ENCODE peak calls at places on chromosomes 2 and 18, in six cellular contexts. G is GM06990, M is cardiac fibroblast, R is HCT116, N is adrenal gland, Y is foreskin fibroblast. V is an unnamed sample.

GRCh38 chr18:75343389-75343788 is 84.1 kb downstream of the SMIM21 start:
- DNase-seq in M (no peak), R (no peak), N (no peak), G (no peak), Y (no peak), V (no peak)

GRCh38 chr2:240300261-240300821 is 135.1 kb upstream of the GPC1 start:
- DNase-seq in N (no peak), G (no peak), M (no peak), Y (no peak), R (no peak), V (no peak)

GRCh38 chr2:201608021-201608420 is 35.3 kb downstream of the TMEM237 start:
- DNase-seq in N (no peak), M (no peak), R (no peak), Y (no peak), G (no peak), V (no peak)

GRCh38 chr2:178521304-178522150 is 41.3 kb downstream of the PLEKHA3 start:
- DNase-seq in G (no peak), M (no peak), Y (no peak), R (no peak), N (no peak), V (no peak)

GRCh38 chr2:27663160-27663462 is 303 bp downstream of the SUPT7L start:
- DNase-seq in Y (no peak), R (no peak), N (no peak), M (no peak), G (no peak), V (no peak)

GRCh38 chr2:176652300-176653182 is 383.3 kb downstream of the MTX2 start:
- DNase-seq in Y (peak; percentile 71), N (no peak), M (peak; percentile 68), R (peak; percentile 39), G (no peak), V (peak; percentile 44)

GRCh38 chr18:79963658-79964329 is 649 bp upstream of the HSBP1L1 start:
- DNase-seq in G (no peak), N (no peak), R (no peak), M (no peak), Y (no peak), V (no peak)

GRCh38 chr2:231672617-231673347 is 35.5 kb upstream of the PTMA start:
- DNase-seq in R (peak; percentile 79), M (peak; percentile 40), N (no peak), G (peak; percentile 88), Y (peak; percentile 69), V (peak; percentile 79)

GRCh38 chr18:79625195-79625923 is 54.2 kb upstream of the CTDP1 start:
- DNase-seq in R (no peak), G (peak; percentile 67), Y (no peak), N (no peak), M (peak; percentile 9), V (peak; percentile 84)

DNA sequence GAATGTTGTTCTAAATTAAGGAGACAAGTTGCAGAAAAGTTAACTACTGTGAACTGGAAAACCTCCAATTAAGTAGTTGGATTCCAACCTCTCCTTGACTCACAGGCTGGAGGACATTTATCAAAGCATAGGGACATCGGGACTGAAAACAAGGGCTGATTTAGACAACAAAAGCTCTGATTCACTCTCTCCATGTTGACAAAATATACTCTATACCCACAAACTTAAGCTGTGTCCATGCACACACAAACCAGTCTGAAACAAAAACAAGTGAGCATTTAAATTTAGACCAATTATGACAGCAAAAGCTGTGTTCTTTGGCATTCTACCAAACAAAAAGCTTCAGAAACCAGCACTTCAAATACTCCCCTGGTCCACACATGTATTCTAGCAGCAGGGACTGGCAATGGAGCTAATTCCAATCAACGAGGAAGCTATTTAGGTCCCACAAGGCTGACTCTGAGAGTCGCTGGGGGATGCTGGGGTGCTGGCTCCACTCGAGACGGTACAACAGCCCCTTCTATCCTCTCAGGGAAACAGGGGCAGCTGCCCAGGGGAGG is 71.4 kb downstream of the NXPH2 start:
- DNase-seq in G (no peak), N (peak; percentile 18), M (peak; percentile 50), R (no peak), Y (peak; percentile 67), V (no peak)
- TF ChIP-seq CTCF in G (no peak), N (no peak), M (no peak), R (no peak), Y (no peak), V (no peak)

DNA sequence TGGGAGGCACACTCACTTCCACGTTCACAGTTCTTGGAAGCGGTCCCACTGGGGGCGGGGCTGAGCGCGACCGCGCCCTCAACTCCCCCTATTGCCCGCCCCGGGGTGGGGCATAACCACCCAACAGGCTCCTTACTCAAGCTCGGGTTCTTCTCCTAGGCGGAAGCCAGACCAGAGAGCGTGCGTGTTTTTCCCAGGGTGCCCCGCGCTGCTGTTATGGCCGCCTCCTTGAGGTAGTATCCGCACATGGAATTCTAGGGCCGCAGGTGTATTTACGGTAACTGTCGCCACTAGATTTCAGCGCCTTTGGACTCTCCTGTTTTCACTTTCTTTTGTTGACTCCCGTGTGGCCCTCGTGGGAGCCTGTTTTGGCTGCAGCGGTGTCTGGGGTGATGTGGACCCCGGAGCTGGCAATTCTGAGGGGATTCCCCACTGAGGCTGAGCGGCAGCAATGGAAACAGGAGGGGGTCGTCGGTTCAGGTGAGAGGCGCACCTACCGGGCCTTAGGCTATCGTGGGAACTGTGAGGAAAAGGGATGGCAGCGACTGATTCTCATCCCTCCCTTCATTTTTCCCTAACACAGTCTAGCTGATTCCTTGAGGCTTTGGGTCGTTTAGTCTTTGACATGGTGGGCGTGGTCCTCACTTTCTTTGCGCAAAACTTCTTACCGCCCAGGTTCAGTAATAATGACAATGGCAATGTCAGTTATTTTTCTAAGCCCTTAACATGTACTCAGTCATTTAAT is at the start of gene TTC27:
- DNase-seq in N (peak; percentile 98), Y (peak; percentile 98), G (peak; percentile 95), M (peak; percentile 97), R (peak; percentile 92), V (peak; percentile 94)
- TF ChIP-seq CTCF in N (no peak), Y (no peak), G (no peak), M (no peak), R (no peak), V (no peak)

GRCh38 chr18:63564021-63564420 is 21.9 kb downstream of the SERPINB12 start:
- DNase-seq in G (no peak), M (no peak), N (no peak), Y (no peak), R (no peak), V (no peak)

GRCh38 chr18:63564576-63564975 is 22.4 kb downstream of the SERPINB12 start:
- DNase-seq in N (no peak), G (no peak), M (no peak), R (no peak), Y (no peak), V (no peak)

GRCh38 chr18:63567825-63568224 is 19.3 kb upstream of the SERPINB13 start:
- DNase-seq in G (no peak), R (no peak), N (no peak), Y (no peak), M (no peak), V (no peak)

GRCh38 chr18:63570721-63571120 is 16.4 kb upstream of the SERPINB13 start:
- DNase-seq in N (no peak), G (no peak), R (no peak), M (no peak), Y (peak; percentile 7), V (no peak)

DNA sequence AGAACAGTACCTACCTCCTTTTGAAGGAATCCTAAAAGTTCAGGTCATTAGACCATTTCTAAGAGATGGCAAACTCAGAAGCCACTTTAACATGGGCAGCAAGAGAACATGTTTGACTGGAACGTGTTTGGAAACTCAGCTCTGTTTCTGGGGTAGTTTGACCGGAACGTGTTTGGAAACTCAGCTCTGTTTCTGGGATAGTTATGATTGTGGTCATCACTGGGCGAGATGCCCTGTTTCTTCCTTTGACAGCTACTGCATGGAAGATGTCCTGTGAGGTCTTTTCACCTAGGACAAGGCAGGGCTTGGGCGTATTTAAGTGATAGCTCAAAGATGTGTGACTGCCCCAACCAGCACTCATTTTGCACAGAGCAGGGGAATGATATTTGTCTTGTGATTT is 19.9 kb upstream of the SERPINB13 start:
- DNase-seq in N (no peak), R (no peak), G (no peak), M (no peak), Y (peak; percentile 27), V (no peak)
- TF ChIP-seq CTCF in N (no peak), R (no peak), G (no peak), M (no peak), Y (no peak), V (no peak)

DNA sequence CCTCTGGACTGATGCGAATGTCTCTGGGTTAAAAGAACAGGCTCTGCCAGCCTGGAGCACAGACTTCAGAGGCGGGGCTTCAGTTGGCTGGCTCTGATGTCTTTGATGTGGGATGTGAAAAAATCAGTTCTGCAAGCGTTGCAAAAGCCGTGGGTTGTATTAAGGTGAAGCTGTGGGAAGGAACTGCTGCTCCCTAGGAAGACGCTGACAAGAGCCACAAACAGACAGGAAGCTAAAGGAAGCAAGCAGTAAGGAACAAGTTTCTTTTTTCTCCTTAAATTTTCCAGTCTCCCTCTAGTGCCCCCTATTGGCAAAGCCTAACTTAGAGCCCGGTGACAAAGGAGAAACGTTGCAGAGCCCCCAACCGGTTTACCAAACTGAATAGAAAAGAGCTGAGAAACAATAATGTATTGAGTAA is 239.0 kb downstream of the CCDC178 start:
- DNase-seq in R (no peak), N (no peak), G (no peak), M (peak; percentile 17), Y (peak; percentile 8), V (no peak)
- TF ChIP-seq CTCF in R (no peak), N (no peak), G (peak; percentile 66), M (peak; percentile 51), Y (peak; percentile 14), V (peak; percentile 45)

GRCh38 chr2:204175552-204176271 is 239.1 kb downstream of the ICOS start:
- DNase-seq in R (no peak), G (no peak), M (no peak), Y (no peak), N (no peak), V (no peak)

GRCh38 chr2:204180671-204181070 is 244.1 kb downstream of the ICOS start:
- DNase-seq in Y (no peak), N (no peak), R (no peak), G (no peak), M (no peak), V (no peak)

GRCh38 chr2:204176306-204176705 is 239.7 kb downstream of the ICOS start:
- DNase-seq in R (no peak), Y (no peak), M (no peak), N (no peak), G (no peak), V (no peak)

GRCh38 chr2:204177251-204177976 is 240.9 kb downstream of the ICOS start:
- DNase-seq in Y (no peak), N (no peak), M (no peak), G (no peak), R (no peak), V (no peak)

GRCh38 chr2:204177977-204178522 is 241.5 kb downstream of the ICOS start:
- DNase-seq in N (peak; percentile 42), Y (peak; percentile 12), R (peak; percentile 19), M (peak; percentile 19), G (no peak), V (peak; percentile 30)
- TF ChIP-seq CTCF in N (peak; percentile 62), Y (peak; percentile 38), R (peak; percentile 51), M (peak; percentile 45), G (peak; percentile 77), V (peak; percentile 64)

DNA sequence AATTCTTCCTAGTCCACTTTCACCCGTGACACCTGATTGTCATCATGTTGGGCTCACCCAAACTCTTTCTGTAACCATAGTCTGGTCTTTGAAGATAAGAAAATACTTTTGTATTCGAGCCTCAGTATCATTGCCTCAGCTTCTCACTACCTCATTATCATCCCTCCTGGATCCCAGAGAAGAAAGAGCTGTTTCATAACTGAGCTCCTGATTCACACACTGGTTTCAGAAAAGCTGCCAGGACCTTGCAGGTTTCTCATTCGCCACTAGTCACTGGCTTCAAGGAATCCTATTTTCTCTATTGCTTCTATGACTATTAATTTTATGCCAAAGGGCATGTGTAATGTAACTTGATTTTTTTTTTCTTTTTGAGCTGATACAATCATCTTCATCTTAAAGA is 2.9 kb upstream of the CRIM1 start:
- DNase-seq in Y (peak; percentile 74), G (no peak), R (no peak), N (no peak), M (peak; percentile 90), V (no peak)
- TF ChIP-seq CTCF in Y (no peak), G (no peak), R (no peak), N (no peak), M (peak; percentile 22), V (no peak)

V was measured in GM13977.